ENCODE peak calls at places on chromosomes 2 and 18, in four cellular contexts. One of them, this sample, is unnamed.
A peak's percentile ranks its signal among the peaks of the same experiment; 100 is the strongest.

GRCh38 chr2:128581849-128582244 is 263.2 kb upstream of the HS6ST1 start:
- DNase-seq in K562: no peak
- DNase-seq in WTC11: no peak
- DNase-seq in GM12878: no peak
- DNase-seq in this sample: no peak

GRCh38 chr2:120434909-120435308 is 89.0 kb downstream of the INHBB start:
- DNase-seq in K562: no peak
- DNase-seq in WTC11: no peak
- DNase-seq in GM12878: no peak
- DNase-seq in this sample: no peak

GRCh38 chr2:106705877-106706276 is 180.1 kb downstream of the ST6GAL2 start:
- DNase-seq in K562: no peak
- DNase-seq in WTC11: no peak
- DNase-seq in GM12878: no peak
- DNase-seq in this sample: no peak

GRCh38 chr2:197705912-197706838 is 1.0 kb downstream of the MARS2 start:
- DNase-seq in K562: no peak
- DNase-seq in WTC11: no peak
- DNase-seq in GM12878: no peak
- DNase-seq in this sample: peak; percentile 39

GRCh38 chr18:41618135-41618534 is 336.9 kb upstream of the PIK3C3 start:
- DNase-seq in K562: no peak
- DNase-seq in WTC11: no peak
- DNase-seq in GM12878: no peak
- DNase-seq in this sample: no peak

GRCh38 chr18:21402272-21402671 is 160.2 kb downstream of the GREB1L start:
- DNase-seq in K562: no peak
- DNase-seq in WTC11: no peak
- DNase-seq in GM12878: no peak
- DNase-seq in this sample: no peak

GRCh38 chr2:5596848-5597247 is 95.3 kb upstream of the SOX11 start:
- DNase-seq in K562: no peak
- DNase-seq in WTC11: no peak
- DNase-seq in GM12878: no peak
- DNase-seq in this sample: no peak

GRCh38 chr2:42183775-42184174 is 14.6 kb downstream of the EML4 start:
- DNase-seq in K562: no peak
- DNase-seq in WTC11: no peak
- DNase-seq in GM12878: no peak
- DNase-seq in this sample: no peak

GRCh38 chr2:99861376-99861760 is 281.0 kb downstream of the AFF3 start:
- DNase-seq in K562: no peak
- DNase-seq in WTC11: no peak
- DNase-seq in GM12878: no peak
- DNase-seq in this sample: no peak

GRCh38 chr2:119174216-119174992 is 15.9 kb upstream of the C1QL2 start:
- DNase-seq in K562: peak; percentile 76
- DNase-seq in WTC11: peak; percentile 81
- DNase-seq in GM12878: no peak
- DNase-seq in this sample: peak; percentile 37

GRCh38 chr2:69567157-69567908 is 76.2 kb downstream of the AAK1 start:
- DNase-seq in K562: no peak
- DNase-seq in WTC11: no peak
- DNase-seq in GM12878: no peak
- DNase-seq in this sample: no peak

GRCh38 chr2:216849987-216850386 is 9.9 kb downstream of the TNP1 start:
- DNase-seq in K562: no peak
- DNase-seq in WTC11: no peak
- DNase-seq in GM12878: no peak
- DNase-seq in this sample: no peak

GRCh38 chr2:241904791-241905710 is 35.5 kb downstream of the RTP5 start:
- DNase-seq in K562: no peak
- DNase-seq in WTC11: no peak
- DNase-seq in GM12878: no peak
- DNase-seq in this sample: no peak

GRCh38 chr2:1752751-1753150 is 8.4 kb upstream of the PXDN start:
- DNase-seq in K562: no peak
- DNase-seq in WTC11: no peak
- DNase-seq in GM12878: no peak
- DNase-seq in this sample: no peak

GRCh38 chr2:65263257-65263656 is 35.6 kb downstream of the ACTR2 start:
- DNase-seq in K562: peak; percentile 1
- DNase-seq in WTC11: no peak
- DNase-seq in GM12878: no peak
- DNase-seq in this sample: no peak

GRCh38 chr2:15334650-15335326 is 226.3 kb downstream of the NBAS start:
- DNase-seq in K562: no peak
- DNase-seq in WTC11: no peak
- DNase-seq in GM12878: no peak
- DNase-seq in this sample: no peak

GRCh38 chr2:98769784-98770183 is 38.9 kb upstream of the MGAT4A start:
- DNase-seq in K562: no peak
- DNase-seq in WTC11: no peak
- DNase-seq in GM12878: no peak
- DNase-seq in this sample: peak; percentile 40

GRCh38 chr2:46174559-46175170 is 122.5 kb upstream of the EPAS1 start:
- DNase-seq in K562: no peak
- DNase-seq in WTC11: no peak
- DNase-seq in GM12878: no peak
- DNase-seq in this sample: no peak

GRCh38 chr2:126776255-126776654 is 120.3 kb downstream of the GYPC start:
- DNase-seq in K562: no peak
- DNase-seq in WTC11: no peak
- DNase-seq in GM12878: no peak
- DNase-seq in this sample: no peak

GRCh38 chr18:9043581-9043980 is 58.9 kb upstream of the NDUFV2 start:
- DNase-seq in K562: no peak
- DNase-seq in WTC11: no peak
- DNase-seq in GM12878: no peak
- DNase-seq in this sample: no peak

GRCh38 chr2:197312186-197312585 is 1.6 kb upstream of the ANKRD44 start:
- DNase-seq in K562: no peak
- DNase-seq in WTC11: no peak
- DNase-seq in GM12878: no peak
- DNase-seq in this sample: no peak

GRCh38 chr2:39304200-39304599 is 60.4 kb upstream of the CDKL4 start:
- DNase-seq in K562: no peak
- DNase-seq in WTC11: no peak
- DNase-seq in GM12878: no peak
- DNase-seq in this sample: no peak

GRCh38 chr2:65483763-65484162 is 51.4 kb upstream of the SPRED2 start:
- DNase-seq in K562: no peak
- DNase-seq in WTC11: no peak
- DNase-seq in GM12878: no peak
- DNase-seq in this sample: peak; percentile 29

GRCh38 chr18:12057419-12058039 is 36.1 kb upstream of the ANKRD62 start:
- DNase-seq in K562: no peak
- DNase-seq in WTC11: peak; percentile 57
- DNase-seq in GM12878: no peak
- DNase-seq in this sample: no peak

GRCh38 chr2:1701556-1702185 is 42.6 kb downstream of the PXDN start:
- DNase-seq in K562: no peak
- DNase-seq in WTC11: no peak
- DNase-seq in GM12878: no peak
- DNase-seq in this sample: no peak

GRCh38 chr2:40450066-40450841 is 1.6 kb downstream of the SLC8A1 start:
- DNase-seq in K562: no peak
- DNase-seq in WTC11: no peak
- DNase-seq in GM12878: no peak
- DNase-seq in this sample: no peak

GRCh38 chr2:88003074-88003755 is 13.1 kb downstream of the RNU2-63P start:
- DNase-seq in K562: no peak
- DNase-seq in WTC11: peak; percentile 57
- DNase-seq in GM12878: no peak
- DNase-seq in this sample: no peak

GRCh38 chr2:120267348-120267747 is 14.7 kb downstream of the RALB start:
- DNase-seq in K562: no peak
- DNase-seq in WTC11: no peak
- DNase-seq in GM12878: no peak
- DNase-seq in this sample: no peak

GRCh38 chr2:5798083-5798482 is 105.9 kb downstream of the SOX11 start:
- DNase-seq in K562: no peak
- DNase-seq in WTC11: no peak
- DNase-seq in GM12878: no peak
- DNase-seq in this sample: no peak

GRCh38 chr2:190443778-190444481 is 35.8 kb downstream of the MFSD6 start:
- DNase-seq in K562: no peak
- DNase-seq in WTC11: no peak
- DNase-seq in GM12878: no peak
- DNase-seq in this sample: no peak

GRCh38 chr2:28487258-28487657 is 8.6 kb upstream of the PLB1 start:
- DNase-seq in K562: no peak
- DNase-seq in WTC11: no peak
- DNase-seq in GM12878: no peak
- DNase-seq in this sample: no peak

GRCh38 chr18:76410660-76411417 is 84.2 kb downstream of the ZNF516 start:
- DNase-seq in K562: no peak
- DNase-seq in WTC11: no peak
- DNase-seq in GM12878: peak; percentile 40
- DNase-seq in this sample: peak; percentile 10

GRCh38 chr2:178008636-178009289 is 63.8 kb downstream of the PDE11A start:
- DNase-seq in K562: no peak
- DNase-seq in WTC11: no peak
- DNase-seq in GM12878: no peak
- DNase-seq in this sample: no peak

GRCh38 chr2:239013670-239013960 is 165.7 kb downstream of the TWIST2 start:
- DNase-seq in K562: no peak
- DNase-seq in WTC11: no peak
- DNase-seq in GM12878: no peak
- DNase-seq in this sample: no peak

DNA sequence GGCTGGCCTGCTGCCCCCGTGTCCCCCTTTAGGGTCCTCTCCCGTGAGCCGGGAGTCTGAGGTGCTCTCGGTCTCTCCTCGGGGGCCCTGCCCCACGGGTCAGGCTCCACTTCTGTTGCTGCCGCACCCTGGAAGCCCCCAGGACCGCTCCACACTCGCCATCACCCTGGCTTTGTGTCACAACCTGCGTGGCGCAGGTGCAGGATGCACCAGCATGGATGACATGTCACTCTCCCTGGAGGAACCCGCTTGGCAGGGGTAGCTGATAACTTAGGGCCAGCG is 10.8 kb upstream of the ARHGEF4 start:
- DNase-seq in K562: no peak
- DNase-seq in WTC11: no peak
- DNase-seq in GM12878: no peak
- DNase-seq in this sample: no peak
- TF ChIP-seq CBFB in K562: no peak
- TF ChIP-seq CBFB in WTC11: no peak
- TF ChIP-seq CBFB in GM12878: no peak
- TF ChIP-seq CBFB in this sample: no peak

DNA sequence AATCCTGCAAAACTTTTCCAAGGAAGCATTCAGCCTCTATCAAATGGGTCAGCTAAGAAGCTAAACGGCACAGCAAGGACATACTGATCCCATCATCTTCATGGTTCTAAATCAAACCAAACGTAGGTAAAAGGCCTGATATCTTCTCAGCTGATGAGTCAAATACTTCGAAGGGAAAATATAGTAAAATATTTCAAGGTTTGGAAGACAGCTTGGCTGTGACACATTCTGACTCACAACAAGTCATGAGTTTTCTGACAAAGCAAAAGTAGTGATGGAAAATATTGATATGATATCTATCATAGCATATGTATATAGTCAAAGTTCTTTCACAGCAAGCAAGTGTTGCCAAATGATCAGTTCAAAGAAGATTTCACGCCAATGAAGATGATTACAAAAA is 31.5 kb downstream of the DOCK10 start:
- DNase-seq in K562: no peak
- DNase-seq in WTC11: no peak
- DNase-seq in GM12878: no peak
- DNase-seq in this sample: no peak
- TF ChIP-seq CBFB in K562: no peak
- TF ChIP-seq CBFB in WTC11: no peak
- TF ChIP-seq CBFB in GM12878: no peak
- TF ChIP-seq CBFB in this sample: no peak

DNA sequence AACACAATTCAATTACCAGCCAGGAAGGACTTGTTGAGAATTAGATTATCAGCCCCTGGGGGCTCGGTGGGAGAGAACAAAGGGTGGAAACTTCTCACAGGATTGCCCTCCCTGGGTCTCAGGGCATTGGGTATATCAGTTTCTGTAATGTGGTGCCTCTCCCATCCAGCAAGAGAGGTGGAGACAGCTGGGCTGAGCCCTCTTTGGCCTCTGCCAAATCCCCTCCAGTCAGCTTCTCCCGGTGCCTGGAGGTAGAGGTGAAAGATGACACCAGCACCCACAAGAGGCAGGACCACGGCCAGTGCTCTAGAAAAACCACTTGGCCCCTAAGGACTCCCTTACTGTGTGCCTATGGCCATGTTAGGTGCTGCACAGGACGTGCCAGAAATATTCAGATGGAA is 179.7 kb downstream of the HAUS1 start:
- DNase-seq in K562: no peak
- DNase-seq in WTC11: peak; percentile 64
- DNase-seq in GM12878: no peak
- DNase-seq in this sample: no peak
- TF ChIP-seq CBFB in K562: no peak
- TF ChIP-seq CBFB in WTC11: no peak
- TF ChIP-seq CBFB in GM12878: no peak
- TF ChIP-seq CBFB in this sample: no peak

GRCh38 chr2:232484628-232485332 is 2.9 kb downstream of the ECEL1 start:
- DNase-seq in K562: no peak
- DNase-seq in WTC11: no peak
- DNase-seq in GM12878: no peak
- DNase-seq in this sample: no peak
- TF ChIP-seq CBFB in K562: no peak
- TF ChIP-seq CBFB in WTC11: no peak
- TF ChIP-seq CBFB in GM12878: no peak
- TF ChIP-seq CBFB in this sample: no peak

This sample was measured in HepG2.